ENCODE peak calls at places on chromosomes 13 and 19, in ten cellular contexts. One of them, this sample, is unnamed.

GRCh38 chr13:99971576-99972189 is at the start of gene ZIC5:
- DNase-seq in G401: peak
- DNase-seq in stimulated activated CD4-positive, alpha-beta T cell treated with anti-CD3 and anti-CD28 coated beads, TNF-alpha, amount 100 ng/mL, for 24 hours: no peak
- DNase-seq in activated T-cell treated with anti-CD3 and anti-CD28 coated beads for 1 hour: no peak
- DNase-seq in T-helper 9 cell: no peak
- DNase-seq in NCI-H1048: no peak
- DNase-seq in NCI-H460: no peak
- DNase-seq in stimulated activated effector memory CD8-positive, alpha-beta T cell treated with anti-CD3 and anti-CD28 coated beads, Interleukin-12 subunit alpha, Interleukin-12 subunit beta, amount 100 ng/mL, for 72 hours: no peak
- DNase-seq in T-helper 2 cell: no peak
- DNase-seq in naive thymus-derived CD8-positive, alpha-beta T cell: no peak
- DNase-seq in this sample: no peak

GRCh38 chr13:113364933-113365371 is 1.0 kb upstream of the GRTP1 start:
- DNase-seq in T-helper 2 cell: no peak
- DNase-seq in activated T-cell treated with anti-CD3 and anti-CD28 coated beads for 1 hour: no peak
- DNase-seq in naive thymus-derived CD8-positive, alpha-beta T cell: no peak
- DNase-seq in stimulated activated CD4-positive, alpha-beta T cell treated with anti-CD3 and anti-CD28 coated beads, TNF-alpha, amount 100 ng/mL, for 24 hours: no peak
- DNase-seq in T-helper 9 cell: no peak
- DNase-seq in stimulated activated effector memory CD8-positive, alpha-beta T cell treated with anti-CD3 and anti-CD28 coated beads, Interleukin-12 subunit alpha, Interleukin-12 subunit beta, amount 100 ng/mL, for 72 hours: no peak
- DNase-seq in NCI-H460: no peak
- DNase-seq in NCI-H1048: no peak
- DNase-seq in G401: no peak
- DNase-seq in this sample: no peak

GRCh38 chr19:39497850-39498261 is 891 bp upstream of the DLL3 start:
- DNase-seq in NCI-H1048: no peak
- DNase-seq in T-helper 9 cell: no peak
- DNase-seq in G401: no peak
- DNase-seq in naive thymus-derived CD8-positive, alpha-beta T cell: no peak
- DNase-seq in stimulated activated CD4-positive, alpha-beta T cell treated with anti-CD3 and anti-CD28 coated beads, TNF-alpha, amount 100 ng/mL, for 24 hours: no peak
- DNase-seq in stimulated activated effector memory CD8-positive, alpha-beta T cell treated with anti-CD3 and anti-CD28 coated beads, Interleukin-12 subunit alpha, Interleukin-12 subunit beta, amount 100 ng/mL, for 72 hours: no peak
- DNase-seq in NCI-H460: peak
- DNase-seq in activated T-cell treated with anti-CD3 and anti-CD28 coated beads for 1 hour: no peak
- DNase-seq in T-helper 2 cell: no peak
- DNase-seq in this sample: no peak

GRCh38 chr19:30685601-30686000 is 313.4 kb downstream of the ZNF536 start:
- DNase-seq in NCI-H460: no peak
- DNase-seq in T-helper 9 cell: no peak
- DNase-seq in activated T-cell treated with anti-CD3 and anti-CD28 coated beads for 1 hour: no peak
- DNase-seq in naive thymus-derived CD8-positive, alpha-beta T cell: no peak
- DNase-seq in T-helper 2 cell: no peak
- DNase-seq in stimulated activated effector memory CD8-positive, alpha-beta T cell treated with anti-CD3 and anti-CD28 coated beads, Interleukin-12 subunit alpha, Interleukin-12 subunit beta, amount 100 ng/mL, for 72 hours: no peak
- DNase-seq in G401: no peak
- DNase-seq in NCI-H1048: no peak
- DNase-seq in stimulated activated CD4-positive, alpha-beta T cell treated with anti-CD3 and anti-CD28 coated beads, TNF-alpha, amount 100 ng/mL, for 24 hours: no peak
- DNase-seq in this sample: no peak

GRCh38 chr19:55443045-55443823 is at the start of gene SHISA7:
- DNase-seq in activated T-cell treated with anti-CD3 and anti-CD28 coated beads for 1 hour: no peak
- DNase-seq in stimulated activated effector memory CD8-positive, alpha-beta T cell treated with anti-CD3 and anti-CD28 coated beads, Interleukin-12 subunit alpha, Interleukin-12 subunit beta, amount 100 ng/mL, for 72 hours: no peak
- DNase-seq in NCI-H460: no peak
- DNase-seq in NCI-H1048: no peak
- DNase-seq in stimulated activated CD4-positive, alpha-beta T cell treated with anti-CD3 and anti-CD28 coated beads, TNF-alpha, amount 100 ng/mL, for 24 hours: no peak
- DNase-seq in T-helper 2 cell: no peak
- DNase-seq in naive thymus-derived CD8-positive, alpha-beta T cell: no peak
- DNase-seq in G401: peak
- DNase-seq in T-helper 9 cell: no peak
- DNase-seq in this sample: no peak

GRCh38 chr13:51729853-51730553 is 74.0 kb downstream of the DHRS12 start:
- DNase-seq in G401: no peak
- DNase-seq in stimulated activated CD4-positive, alpha-beta T cell treated with anti-CD3 and anti-CD28 coated beads, TNF-alpha, amount 100 ng/mL, for 24 hours: peak
- DNase-seq in NCI-H1048: no peak
- DNase-seq in activated T-cell treated with anti-CD3 and anti-CD28 coated beads for 1 hour: no peak
- DNase-seq in stimulated activated effector memory CD8-positive, alpha-beta T cell treated with anti-CD3 and anti-CD28 coated beads, Interleukin-12 subunit alpha, Interleukin-12 subunit beta, amount 100 ng/mL, for 72 hours: no peak
- DNase-seq in naive thymus-derived CD8-positive, alpha-beta T cell: no peak
- DNase-seq in T-helper 2 cell: no peak
- DNase-seq in NCI-H460: peak
- DNase-seq in T-helper 9 cell: no peak
- DNase-seq in this sample: no peak

GRCh38 chr13:43316997-43317396 is 293.6 kb downstream of the DNAJC15 start:
- DNase-seq in T-helper 9 cell: no peak
- DNase-seq in stimulated activated CD4-positive, alpha-beta T cell treated with anti-CD3 and anti-CD28 coated beads, TNF-alpha, amount 100 ng/mL, for 24 hours: no peak
- DNase-seq in G401: no peak
- DNase-seq in NCI-H460: no peak
- DNase-seq in naive thymus-derived CD8-positive, alpha-beta T cell: no peak
- DNase-seq in activated T-cell treated with anti-CD3 and anti-CD28 coated beads for 1 hour: no peak
- DNase-seq in stimulated activated effector memory CD8-positive, alpha-beta T cell treated with anti-CD3 and anti-CD28 coated beads, Interleukin-12 subunit alpha, Interleukin-12 subunit beta, amount 100 ng/mL, for 72 hours: no peak
- DNase-seq in NCI-H1048: no peak
- DNase-seq in T-helper 2 cell: no peak
- DNase-seq in this sample: no peak

GRCh38 chr13:110055089-110055488 is 251.9 kb downstream of the COL4A1 start:
- DNase-seq in NCI-H1048: no peak
- DNase-seq in activated T-cell treated with anti-CD3 and anti-CD28 coated beads for 1 hour: no peak
- DNase-seq in T-helper 2 cell: no peak
- DNase-seq in stimulated activated CD4-positive, alpha-beta T cell treated with anti-CD3 and anti-CD28 coated beads, TNF-alpha, amount 100 ng/mL, for 24 hours: no peak
- DNase-seq in T-helper 9 cell: no peak
- DNase-seq in G401: no peak
- DNase-seq in stimulated activated effector memory CD8-positive, alpha-beta T cell treated with anti-CD3 and anti-CD28 coated beads, Interleukin-12 subunit alpha, Interleukin-12 subunit beta, amount 100 ng/mL, for 72 hours: no peak
- DNase-seq in NCI-H460: no peak
- DNase-seq in naive thymus-derived CD8-positive, alpha-beta T cell: no peak
- DNase-seq in this sample: no peak

GRCh38 chr19:45163751-45164150 is 3.0 kb upstream of the NKPD1 start:
- DNase-seq in stimulated activated CD4-positive, alpha-beta T cell treated with anti-CD3 and anti-CD28 coated beads, TNF-alpha, amount 100 ng/mL, for 24 hours: no peak
- DNase-seq in NCI-H460: no peak
- DNase-seq in activated T-cell treated with anti-CD3 and anti-CD28 coated beads for 1 hour: no peak
- DNase-seq in G401: no peak
- DNase-seq in T-helper 2 cell: no peak
- DNase-seq in T-helper 9 cell: no peak
- DNase-seq in naive thymus-derived CD8-positive, alpha-beta T cell: no peak
- DNase-seq in stimulated activated effector memory CD8-positive, alpha-beta T cell treated with anti-CD3 and anti-CD28 coated beads, Interleukin-12 subunit alpha, Interleukin-12 subunit beta, amount 100 ng/mL, for 72 hours: no peak
- DNase-seq in NCI-H1048: no peak
- DNase-seq in this sample: no peak

GRCh38 chr19:1780272-1780957 is 27.1 kb downstream of the ONECUT3 start:
- DNase-seq in NCI-H1048: no peak
- DNase-seq in T-helper 2 cell: no peak
- DNase-seq in naive thymus-derived CD8-positive, alpha-beta T cell: no peak
- DNase-seq in stimulated activated CD4-positive, alpha-beta T cell treated with anti-CD3 and anti-CD28 coated beads, TNF-alpha, amount 100 ng/mL, for 24 hours: no peak
- DNase-seq in NCI-H460: no peak
- DNase-seq in T-helper 9 cell: no peak
- DNase-seq in stimulated activated effector memory CD8-positive, alpha-beta T cell treated with anti-CD3 and anti-CD28 coated beads, Interleukin-12 subunit alpha, Interleukin-12 subunit beta, amount 100 ng/mL, for 72 hours: no peak
- DNase-seq in G401: no peak
- DNase-seq in activated T-cell treated with anti-CD3 and anti-CD28 coated beads for 1 hour: no peak
- DNase-seq in this sample: no peak

GRCh38 chr19:39444598-39445257 is 654 bp upstream of the SUPT5H start:
- DNase-seq in T-helper 9 cell: no peak
- DNase-seq in stimulated activated CD4-positive, alpha-beta T cell treated with anti-CD3 and anti-CD28 coated beads, TNF-alpha, amount 100 ng/mL, for 24 hours: no peak
- DNase-seq in naive thymus-derived CD8-positive, alpha-beta T cell: no peak
- DNase-seq in activated T-cell treated with anti-CD3 and anti-CD28 coated beads for 1 hour: no peak
- DNase-seq in T-helper 2 cell: no peak
- DNase-seq in stimulated activated effector memory CD8-positive, alpha-beta T cell treated with anti-CD3 and anti-CD28 coated beads, Interleukin-12 subunit alpha, Interleukin-12 subunit beta, amount 100 ng/mL, for 72 hours: no peak
- DNase-seq in NCI-H460: no peak
- DNase-seq in G401: no peak
- DNase-seq in NCI-H1048: no peak
- DNase-seq in this sample: no peak

GRCh38 chr19:46490774-46491173 is 4.9 kb downstream of the PNMA8B start:
- DNase-seq in naive thymus-derived CD8-positive, alpha-beta T cell: no peak
- DNase-seq in NCI-H460: no peak
- DNase-seq in T-helper 9 cell: no peak
- DNase-seq in stimulated activated CD4-positive, alpha-beta T cell treated with anti-CD3 and anti-CD28 coated beads, TNF-alpha, amount 100 ng/mL, for 24 hours: no peak
- DNase-seq in G401: no peak
- DNase-seq in stimulated activated effector memory CD8-positive, alpha-beta T cell treated with anti-CD3 and anti-CD28 coated beads, Interleukin-12 subunit alpha, Interleukin-12 subunit beta, amount 100 ng/mL, for 72 hours: no peak
- DNase-seq in T-helper 2 cell: no peak
- DNase-seq in NCI-H1048: no peak
- DNase-seq in activated T-cell treated with anti-CD3 and anti-CD28 coated beads for 1 hour: no peak
- DNase-seq in this sample: no peak

GRCh38 chr19:48918071-48918470 is 15.4 kb upstream of the DHDH start:
- DNase-seq in T-helper 9 cell: no peak
- DNase-seq in stimulated activated CD4-positive, alpha-beta T cell treated with anti-CD3 and anti-CD28 coated beads, TNF-alpha, amount 100 ng/mL, for 24 hours: no peak
- DNase-seq in T-helper 2 cell: no peak
- DNase-seq in stimulated activated effector memory CD8-positive, alpha-beta T cell treated with anti-CD3 and anti-CD28 coated beads, Interleukin-12 subunit alpha, Interleukin-12 subunit beta, amount 100 ng/mL, for 72 hours: no peak
- DNase-seq in NCI-H460: no peak
- DNase-seq in NCI-H1048: no peak
- DNase-seq in naive thymus-derived CD8-positive, alpha-beta T cell: no peak
- DNase-seq in G401: no peak
- DNase-seq in activated T-cell treated with anti-CD3 and anti-CD28 coated beads for 1 hour: no peak
- DNase-seq in this sample: no peak

GRCh38 chr13:51645154-51645650 is 60.9 kb downstream of the WDFY2 start:
- DNase-seq in stimulated activated effector memory CD8-positive, alpha-beta T cell treated with anti-CD3 and anti-CD28 coated beads, Interleukin-12 subunit alpha, Interleukin-12 subunit beta, amount 100 ng/mL, for 72 hours: no peak
- DNase-seq in activated T-cell treated with anti-CD3 and anti-CD28 coated beads for 1 hour: no peak
- DNase-seq in T-helper 9 cell: peak
- DNase-seq in NCI-H460: no peak
- DNase-seq in NCI-H1048: no peak
- DNase-seq in naive thymus-derived CD8-positive, alpha-beta T cell: no peak
- DNase-seq in T-helper 2 cell: no peak
- DNase-seq in G401: no peak
- DNase-seq in stimulated activated CD4-positive, alpha-beta T cell treated with anti-CD3 and anti-CD28 coated beads, TNF-alpha, amount 100 ng/mL, for 24 hours: no peak
- DNase-seq in this sample: no peak

GRCh38 chr19:6209233-6209632 is 70.5 kb downstream of the MLLT1 start:
- DNase-seq in G401: no peak
- DNase-seq in naive thymus-derived CD8-positive, alpha-beta T cell: no peak
- DNase-seq in stimulated activated CD4-positive, alpha-beta T cell treated with anti-CD3 and anti-CD28 coated beads, TNF-alpha, amount 100 ng/mL, for 24 hours: no peak
- DNase-seq in activated T-cell treated with anti-CD3 and anti-CD28 coated beads for 1 hour: no peak
- DNase-seq in stimulated activated effector memory CD8-positive, alpha-beta T cell treated with anti-CD3 and anti-CD28 coated beads, Interleukin-12 subunit alpha, Interleukin-12 subunit beta, amount 100 ng/mL, for 72 hours: no peak
- DNase-seq in NCI-H1048: no peak
- DNase-seq in T-helper 2 cell: no peak
- DNase-seq in NCI-H460: no peak
- DNase-seq in T-helper 9 cell: no peak
- DNase-seq in this sample: no peak

GRCh38 chr13:111204438-111205177 is 89.5 kb downstream of the ARHGEF7 start:
- DNase-seq in naive thymus-derived CD8-positive, alpha-beta T cell: no peak
- DNase-seq in activated T-cell treated with anti-CD3 and anti-CD28 coated beads for 1 hour: no peak
- DNase-seq in NCI-H460: no peak
- DNase-seq in stimulated activated effector memory CD8-positive, alpha-beta T cell treated with anti-CD3 and anti-CD28 coated beads, Interleukin-12 subunit alpha, Interleukin-12 subunit beta, amount 100 ng/mL, for 72 hours: no peak
- DNase-seq in T-helper 9 cell: no peak
- DNase-seq in G401: peak
- DNase-seq in T-helper 2 cell: no peak
- DNase-seq in stimulated activated CD4-positive, alpha-beta T cell treated with anti-CD3 and anti-CD28 coated beads, TNF-alpha, amount 100 ng/mL, for 24 hours: no peak
- DNase-seq in NCI-H1048: no peak
- DNase-seq in this sample: no peak

GRCh38 chr13:37208052-37208451 is 102.6 kb upstream of the CSNK1A1L start:
- DNase-seq in NCI-H1048: no peak
- DNase-seq in activated T-cell treated with anti-CD3 and anti-CD28 coated beads for 1 hour: no peak
- DNase-seq in T-helper 2 cell: no peak
- DNase-seq in stimulated activated effector memory CD8-positive, alpha-beta T cell treated with anti-CD3 and anti-CD28 coated beads, Interleukin-12 subunit alpha, Interleukin-12 subunit beta, amount 100 ng/mL, for 72 hours: no peak
- DNase-seq in naive thymus-derived CD8-positive, alpha-beta T cell: no peak
- DNase-seq in NCI-H460: no peak
- DNase-seq in T-helper 9 cell: no peak
- DNase-seq in G401: no peak
- DNase-seq in stimulated activated CD4-positive, alpha-beta T cell treated with anti-CD3 and anti-CD28 coated beads, TNF-alpha, amount 100 ng/mL, for 24 hours: no peak
- DNase-seq in this sample: no peak

GRCh38 chr19:21569497-21569870 is 64.1 kb downstream of the ZNF429 start:
- DNase-seq in G401: peak
- DNase-seq in NCI-H1048: no peak
- DNase-seq in T-helper 2 cell: peak
- DNase-seq in NCI-H460: no peak
- DNase-seq in naive thymus-derived CD8-positive, alpha-beta T cell: peak
- DNase-seq in stimulated activated CD4-positive, alpha-beta T cell treated with anti-CD3 and anti-CD28 coated beads, TNF-alpha, amount 100 ng/mL, for 24 hours: peak
- DNase-seq in stimulated activated effector memory CD8-positive, alpha-beta T cell treated with anti-CD3 and anti-CD28 coated beads, Interleukin-12 subunit alpha, Interleukin-12 subunit beta, amount 100 ng/mL, for 72 hours: no peak
- DNase-seq in T-helper 9 cell: peak
- DNase-seq in activated T-cell treated with anti-CD3 and anti-CD28 coated beads for 1 hour: peak
- DNase-seq in this sample: peak

GRCh38 chr19:17312481-17313113 is 3.2 kb downstream of the DDA1 start:
- DNase-seq in T-helper 9 cell: no peak
- DNase-seq in stimulated activated effector memory CD8-positive, alpha-beta T cell treated with anti-CD3 and anti-CD28 coated beads, Interleukin-12 subunit alpha, Interleukin-12 subunit beta, amount 100 ng/mL, for 72 hours: no peak
- DNase-seq in NCI-H1048: no peak
- DNase-seq in T-helper 2 cell: no peak
- DNase-seq in stimulated activated CD4-positive, alpha-beta T cell treated with anti-CD3 and anti-CD28 coated beads, TNF-alpha, amount 100 ng/mL, for 24 hours: no peak
- DNase-seq in NCI-H460: no peak
- DNase-seq in naive thymus-derived CD8-positive, alpha-beta T cell: no peak
- DNase-seq in activated T-cell treated with anti-CD3 and anti-CD28 coated beads for 1 hour: no peak
- DNase-seq in G401: no peak
- DNase-seq in this sample: no peak

GRCh38 chr19:19113040-19113541 is 25.2 kb downstream of the TMEM161A start:
- DNase-seq in NCI-H1048: no peak
- DNase-seq in G401: peak
- DNase-seq in T-helper 2 cell: no peak
- DNase-seq in naive thymus-derived CD8-positive, alpha-beta T cell: no peak
- DNase-seq in stimulated activated CD4-positive, alpha-beta T cell treated with anti-CD3 and anti-CD28 coated beads, TNF-alpha, amount 100 ng/mL, for 24 hours: no peak
- DNase-seq in NCI-H460: no peak
- DNase-seq in T-helper 9 cell: no peak
- DNase-seq in stimulated activated effector memory CD8-positive, alpha-beta T cell treated with anti-CD3 and anti-CD28 coated beads, Interleukin-12 subunit alpha, Interleukin-12 subunit beta, amount 100 ng/mL, for 72 hours: no peak
- DNase-seq in activated T-cell treated with anti-CD3 and anti-CD28 coated beads for 1 hour: no peak
- DNase-seq in this sample: no peak

GRCh38 chr13:20294497-20294896 is 62.4 kb upstream of the GJB6 start:
- DNase-seq in T-helper 2 cell: no peak
- DNase-seq in NCI-H460: no peak
- DNase-seq in stimulated activated effector memory CD8-positive, alpha-beta T cell treated with anti-CD3 and anti-CD28 coated beads, Interleukin-12 subunit alpha, Interleukin-12 subunit beta, amount 100 ng/mL, for 72 hours: no peak
- DNase-seq in T-helper 9 cell: no peak
- DNase-seq in NCI-H1048: no peak
- DNase-seq in naive thymus-derived CD8-positive, alpha-beta T cell: no peak
- DNase-seq in stimulated activated CD4-positive, alpha-beta T cell treated with anti-CD3 and anti-CD28 coated beads, TNF-alpha, amount 100 ng/mL, for 24 hours: no peak
- DNase-seq in activated T-cell treated with anti-CD3 and anti-CD28 coated beads for 1 hour: no peak
- DNase-seq in G401: no peak
- DNase-seq in this sample: no peak

This sample was measured in activated B cell treated with CpG ODN at 0.5 μM for 24 hours.